ENCODE peak calls at places on chromosomes 13 and 19, in nine cellular contexts. P is non-pigmented ciliary epithelial cell; V is mammary epithelial cell; A is stimulated activated CD8-positive, alpha-beta memory T cell treated with anti-CD3 and anti-CD28 coated beads, Interleukin-4, amount 100 ng/mL, for 1 hour; M is NCI-H2081; E is brain microvascular endothelial cell; S is tibial nerve; B is lung microvascular endothelial cell; Y is kidney epithelial cell. J is an unnamed sample.

GRCh38 chr13:99206873-99207272 is 6.2 kb downstream of the UBAC2 start:
- DNase-seq in B (no peak), A (no peak), M (no peak), E (no peak), S (no peak), V (no peak), Y (no peak), P (no peak), J (no peak)

GRCh38 chr19:19059837-19060611 is 3.8 kb upstream of the SLC25A42 start:
- DNase-seq in P (no peak), Y (no peak), A (no peak), M (no peak), E (no peak), V (no peak), B (no peak), S (no peak), J (no peak)

GRCh38 chr13:52599037-52599852 is 43.0 kb upstream of the HNRNPA1L2 start:
- DNase-seq in E (peak; percentile 60), M (no peak), Y (no peak), A (no peak), V (peak; percentile 83), B (peak; percentile 62), S (no peak), P (peak; percentile 38), J (no peak)

GRCh38 chr19:51607077-51607476 is 23.1 kb downstream of the SIGLEC5 start:
- DNase-seq in V (no peak), A (no peak), Y (no peak), M (no peak), P (no peak), E (no peak), S (no peak), B (no peak), J (no peak)

GRCh38 chr13:20142019-20142926 is 18.6 kb downstream of the GJA3 start:
- DNase-seq in V (no peak), P (no peak), Y (no peak), E (no peak), A (no peak), M (no peak), B (no peak), S (no peak), J (no peak)

GRCh38 chr13:23509781-23510543 is 60.2 kb upstream of the TNFRSF19 start:
- DNase-seq in P (peak; percentile 85), M (no peak), A (no peak), Y (peak; percentile 65), S (no peak), B (no peak), E (peak; percentile 74), V (peak; percentile 71), J (peak; percentile 73)

GRCh38 chr19:41882568-41883462 is at the start of gene ARHGEF1:
- DNase-seq in A (no peak), E (no peak), M (peak; percentile 39), B (no peak), S (no peak), P (no peak), V (peak; percentile 30), Y (no peak), J (no peak)

GRCh38 chr19:10471909-10472308 is 31.2 kb downstream of the KEAP1 start:
- DNase-seq in S (no peak), Y (no peak), B (peak; percentile 51), V (peak; percentile 28), M (peak; percentile 54), P (no peak), E (peak; percentile 35), A (no peak), J (no peak)

GRCh38 chr19:16930753-16931152 is 42.0 kb downstream of the F2RL3 start:
- DNase-seq in V (no peak), E (no peak), B (no peak), S (no peak), M (no peak), A (no peak), Y (no peak), P (no peak), J (no peak)

GRCh38 chr19:49153167-49153809 is 1.9 kb downstream of the HRC start:
- DNase-seq in B (no peak), V (no peak), M (no peak), A (no peak), Y (no peak), E (no peak), S (no peak), P (no peak), J (no peak)

GRCh38 chr19:44512326-44513298 is 12.3 kb upstream of the ZNF180 start:
- DNase-seq in M (peak; percentile 29), V (peak; percentile 61), P (peak; percentile 23), B (peak; percentile 66), S (no peak), Y (peak; percentile 7), E (peak; percentile 36), A (no peak), J (no peak)